ENCODE peak calls at places on chromosome 15, in ten cellular contexts. V, Y, K, Q, F, L, C, D, B and S are unnamed samples.

GRCh38 chr15:98547255-98547654 is 101.1 kb upstream of the IGF1R start:
- DNase-seq in L (no peak), C (no peak), F (no peak), Y (no peak), B (no peak), V (no peak), D (no peak), K (no peak), Q (no peak), S (no peak)

GRCh38 chr15:59174846-59175831 is 31.5 kb upstream of the LDHAL6B start:
- DNase-seq in Q (peak; percentile 71), B (peak; percentile 76), L (peak; percentile 60), K (no peak), Y (no peak), V (peak; percentile 43), F (no peak), D (peak; percentile 79), C (peak; percentile 93), S (no peak)

GRCh38 chr15:49122541-49123062 is 32.8 kb downstream of the COPS2 start:
- DNase-seq in B (no peak), L (no peak), V (no peak), F (no peak), D (no peak), C (no peak), Q (no peak), K (no peak), Y (no peak), S (no peak)

GRCh38 chr15:89482139-89482538 is 14.2 kb downstream of the RHCG start:
- DNase-seq in K (no peak), D (peak; percentile 13), C (no peak), B (no peak), V (no peak), L (no peak), Q (no peak), F (peak; percentile 2), Y (no peak), S (no peak)

GRCh38 chr15:39488498-39488897 is 92.4 kb upstream of the THBS1 start:
- DNase-seq in C (no peak), F (no peak), V (peak; percentile 67), L (no peak), D (peak; percentile 38), Q (no peak), K (no peak), B (no peak), Y (no peak), S (no peak)

GRCh38 chr15:72534522-72534921 is 60.4 kb downstream of the ARIH1 start:
- DNase-seq in Y (no peak), K (no peak), F (no peak), B (no peak), V (no peak), Q (no peak), L (no peak), D (no peak), C (no peak), S (no peak)

GRCh38 chr15:88276821-88277220 is 20.3 kb upstream of the NTRK3 start:
- DNase-seq in K (no peak), Y (peak; percentile 56), D (no peak), Q (no peak), F (no peak), V (no peak), B (no peak), L (no peak), C (no peak), S (no peak)

GRCh38 chr15:81567924-81568323 is 193.9 kb upstream of the TMC3 start:
- DNase-seq in K (no peak), Y (no peak), C (no peak), B (no peak), V (no peak), D (no peak), L (no peak), F (no peak), Q (no peak), S (no peak)

GRCh38 chr15:89888214-89888804 is 5.5 kb downstream of the AP3S2 start:
- DNase-seq in Q (peak; percentile 22), K (no peak), C (peak; percentile 9), D (peak; percentile 74), F (no peak), V (no peak), B (no peak), Y (no peak), L (no peak), S (no peak)

GRCh38 chr15:35751421-35752133 is 205.6 kb upstream of the DPH6 start:
- DNase-seq in V (peak; percentile 65), D (peak; percentile 86), B (peak; percentile 75), F (peak; percentile 79), K (no peak), Q (peak; percentile 63), Y (no peak), L (peak; percentile 39), C (peak; percentile 34), S (no peak)

GRCh38 chr15:60945196-60945595 is 283.9 kb downstream of the RORA start:
- DNase-seq in K (no peak), D (peak; percentile 43), Y (no peak), F (peak; percentile 89), B (peak; percentile 69), L (no peak), Q (no peak), C (no peak), V (peak; percentile 38), S (no peak)

DNA sequence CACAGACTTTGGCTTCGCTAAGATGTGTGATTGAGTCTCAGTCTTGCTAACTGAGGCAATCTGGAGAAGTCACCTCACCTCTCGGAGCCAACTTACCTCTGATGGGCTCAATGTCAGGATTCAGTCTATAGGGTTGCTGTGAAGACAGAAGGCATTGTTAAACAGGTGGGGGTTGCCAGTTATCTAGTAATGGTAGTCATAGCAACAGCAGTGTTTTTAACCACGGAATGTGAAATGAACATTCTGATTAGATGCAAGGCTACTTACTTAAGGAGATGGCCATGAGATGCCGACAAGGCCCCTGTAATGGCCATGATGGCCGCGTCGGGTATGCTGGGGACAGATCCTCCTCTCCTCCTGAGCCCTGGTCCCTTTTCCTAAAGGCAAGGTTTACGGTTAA is 243.1 kb downstream of the GABRG3 start:
- DNase-seq in C (no peak), B (peak; percentile 21), L (no peak), K (no peak), V (no peak), Y (no peak), F (no peak), Q (no peak), D (no peak), S (no peak)
- H3K9me3 ChIP-seq in C (no peaks in the 10 kb centered on the region), B (no peaks in the 10 kb centered on the region), L (no peaks in the 10 kb centered on the region), K (no peaks in the 10 kb centered on the region), V (no peaks in the 10 kb centered on the region), Y (peaks cover 9% of the 10 kb centered on the region), F (no peaks in the 10 kb centered on the region), Q (no peaks in the 10 kb centered on the region), D (no peaks in the 10 kb centered on the region), S (no peaks in the 10 kb centered on the region)

GRCh38 chr15:62257991-62258390 is 92.9 kb upstream of the C2CD4B start:
- DNase-seq in B (no peak), F (no peak), Q (no peak), V (no peak), Y (no peak), K (no peak), L (no peak), D (no peak), C (no peak), S (no peak)
- H3K9me3 ChIP-seq in B (peaks cover 18% of the 10 kb centered on the region), F (peaks cover 12% of the 10 kb centered on the region), Q (peaks cover 12% of the 10 kb centered on the region), V (peaks cover under 1% of the 10 kb centered on the region), Y (peaks cover 32% of the 10 kb centered on the region), K (peaks cover 22% of the 10 kb centered on the region), L (peaks cover 8% of the 10 kb centered on the region), D (no peaks in the 10 kb centered on the region), C (peaks cover 7% of the 10 kb centered on the region), S (peaks cover 3% of the 10 kb centered on the region)

GRCh38 chr15:47124430-47125102 is 592.7 kb upstream of the SEMA6D start:
- DNase-seq in D (no peak), F (no peak), V (no peak), C (no peak), L (no peak), K (no peak), B (no peak), Q (no peak), Y (no peak), S (no peak)
- H3K9me3 ChIP-seq in D (no peaks in the 10 kb centered on the region), F (peaks cover 4% of the 10 kb centered on the region), V (peaks cover 4% of the 10 kb centered on the region), C (no peaks in the 10 kb centered on the region), L (no peaks in the 10 kb centered on the region), K (peaks cover 6% of the 10 kb centered on the region), B (peaks cover 9% of the 10 kb centered on the region), Q (no peaks in the 10 kb centered on the region), Y (peaks cover 30% of the 10 kb centered on the region), S (no peaks in the 10 kb centered on the region)

GRCh38 chr15:57446393-57446792 is 70.1 kb downstream of the CGNL1 start:
- DNase-seq in C (no peak), L (no peak), D (no peak), B (no peak), K (no peak), Y (no peak), V (no peak), Q (no peak), F (no peak), S (no peak)

GRCh38 chr15:57442371-57442770 is 66.1 kb downstream of the CGNL1 start:
- DNase-seq in Q (no peak), L (no peak), K (no peak), D (no peak), B (no peak), Y (no peak), F (no peak), V (no peak), C (no peak), S (no peak)

GRCh38 chr15:57443486-57443885 is 67.2 kb downstream of the CGNL1 start:
- DNase-seq in D (no peak), Q (no peak), C (no peak), Y (no peak), K (no peak), F (no peak), V (no peak), L (no peak), B (no peak), S (no peak)

GRCh38 chr15:57444877-57445513 is 68.7 kb downstream of the CGNL1 start:
- DNase-seq in K (no peak), L (no peak), B (no peak), D (peak; percentile 47), V (no peak), Y (no peak), F (no peak), Q (no peak), C (peak; percentile 39), S (no peak)

DNA sequence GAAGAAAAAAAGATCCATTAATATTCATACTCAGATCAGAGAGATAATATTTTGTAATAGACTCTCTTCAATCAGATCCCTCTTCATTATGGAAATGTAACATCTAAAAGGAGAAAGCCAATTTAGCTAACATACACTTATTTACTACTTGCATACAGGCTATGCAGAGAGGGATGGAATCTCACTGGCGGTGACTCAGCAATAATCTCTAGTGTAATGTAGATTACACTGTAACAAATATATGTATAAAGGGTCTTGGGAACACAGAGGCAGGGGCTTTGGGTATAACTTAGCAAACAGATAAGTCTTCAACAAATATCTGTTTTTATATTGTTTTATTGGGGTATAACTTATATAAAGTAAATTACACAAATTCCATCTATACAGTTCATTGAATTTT is 69.6 kb downstream of the CGNL1 start:
- DNase-seq in F (no peak), Y (no peak), C (no peak), V (no peak), D (peak; percentile 64), Q (no peak), L (no peak), K (no peak), B (no peak), S (no peak)
- H3K9me3 ChIP-seq in F (no peaks in the 10 kb centered on the region), Y (no peaks in the 10 kb centered on the region), C (no peaks in the 10 kb centered on the region), V (no peaks in the 10 kb centered on the region), D (no peaks in the 10 kb centered on the region), Q (no peaks in the 10 kb centered on the region), L (no peaks in the 10 kb centered on the region), K (no peaks in the 10 kb centered on the region), B (no peaks in the 10 kb centered on the region), S (no peaks in the 10 kb centered on the region)

GRCh38 chr15:50687302-50687902 is 805 bp upstream of the TRPM7 start:
- DNase-seq in K (no peak), L (no peak), B (no peak), Q (no peak), V (no peak), C (no peak), F (no peak), D (no peak), Y (no peak), S (no peak)
- H3K9me3 ChIP-seq in K (no peaks in the 10 kb centered on the region), L (no peaks in the 10 kb centered on the region), B (no peaks in the 10 kb centered on the region), Q (no peaks in the 10 kb centered on the region), V (no peaks in the 10 kb centered on the region), C (no peaks in the 10 kb centered on the region), F (no peaks in the 10 kb centered on the region), D (no peaks in the 10 kb centered on the region), Y (no peaks in the 10 kb centered on the region), S (no peaks in the 10 kb centered on the region)